ENCODE peak calls at places on chromosome 15, in five cellular contexts. One of them, this sample, is unnamed.

GRCh38 chr15:36951747-36952247 is 148.6 kb downstream of the MEIS2 start:
- DNase-seq in HEK293T: no peak
- DNase-seq in activated naive CD8-positive, alpha-beta T cell treated with anti-CD3 and anti-CD28 coated beads, Interleukin-2, amount 50 U/mL, for 24 hours: no peak
- DNase-seq in NCI-H1092 treated with DMSO at 0.1 percent for 48 hours: no peak
- DNase-seq in fibroblast of mammary gland: peak; percentile 97
- DNase-seq in this sample: no peak

GRCh38 chr15:74345051-74345450 is 22.4 kb downstream of the CYP11A1 start:
- DNase-seq in HEK293T: no peak
- DNase-seq in NCI-H1092 treated with DMSO at 0.1 percent for 48 hours: no peak
- DNase-seq in fibroblast of mammary gland: no peak
- DNase-seq in activated naive CD8-positive, alpha-beta T cell treated with anti-CD3 and anti-CD28 coated beads, Interleukin-2, amount 50 U/mL, for 24 hours: peak; percentile 50
- DNase-seq in this sample: no peak

GRCh38 chr15:66778314-66778665 is 76.3 kb downstream of the SMAD6 start:
- DNase-seq in fibroblast of mammary gland: no peak
- DNase-seq in activated naive CD8-positive, alpha-beta T cell treated with anti-CD3 and anti-CD28 coated beads, Interleukin-2, amount 50 U/mL, for 24 hours: no peak
- DNase-seq in NCI-H1092 treated with DMSO at 0.1 percent for 48 hours: no peak
- DNase-seq in HEK293T: no peak
- DNase-seq in this sample: no peak

GRCh38 chr15:27133244-27133643 is 162.3 kb downstream of the GABRG3 start:
- DNase-seq in HEK293T: no peak
- DNase-seq in NCI-H1092 treated with DMSO at 0.1 percent for 48 hours: no peak
- DNase-seq in fibroblast of mammary gland: no peak
- DNase-seq in activated naive CD8-positive, alpha-beta T cell treated with anti-CD3 and anti-CD28 coated beads, Interleukin-2, amount 50 U/mL, for 24 hours: no peak
- DNase-seq in this sample: no peak

GRCh38 chr15:101053261-101053660 is 134.1 kb downstream of the LRRK1 start:
- DNase-seq in NCI-H1092 treated with DMSO at 0.1 percent for 48 hours: no peak
- DNase-seq in activated naive CD8-positive, alpha-beta T cell treated with anti-CD3 and anti-CD28 coated beads, Interleukin-2, amount 50 U/mL, for 24 hours: no peak
- DNase-seq in HEK293T: no peak
- DNase-seq in fibroblast of mammary gland: no peak
- DNase-seq in this sample: no peak

GRCh38 chr15:96264801-96265515 is 65.5 kb upstream of the NR2F2 start:
- DNase-seq in NCI-H1092 treated with DMSO at 0.1 percent for 48 hours: no peak
- DNase-seq in fibroblast of mammary gland: no peak
- DNase-seq in HEK293T: peak; percentile 37
- DNase-seq in activated naive CD8-positive, alpha-beta T cell treated with anti-CD3 and anti-CD28 coated beads, Interleukin-2, amount 50 U/mL, for 24 hours: no peak
- DNase-seq in this sample: no peak

GRCh38 chr15:64112904-64113303 is 17.1 kb downstream of the SNX1 start:
- DNase-seq in fibroblast of mammary gland: peak; percentile 52
- DNase-seq in NCI-H1092 treated with DMSO at 0.1 percent for 48 hours: no peak
- DNase-seq in HEK293T: no peak
- DNase-seq in activated naive CD8-positive, alpha-beta T cell treated with anti-CD3 and anti-CD28 coated beads, Interleukin-2, amount 50 U/mL, for 24 hours: no peak
- DNase-seq in this sample: no peak

GRCh38 chr15:57332326-57332725 is 44.0 kb upstream of the CGNL1 start:
- DNase-seq in HEK293T: no peak
- DNase-seq in fibroblast of mammary gland: no peak
- DNase-seq in NCI-H1092 treated with DMSO at 0.1 percent for 48 hours: no peak
- DNase-seq in activated naive CD8-positive, alpha-beta T cell treated with anti-CD3 and anti-CD28 coated beads, Interleukin-2, amount 50 U/mL, for 24 hours: no peak
- DNase-seq in this sample: no peak